ENCODE peak calls at places on chromosomes 7 and 10, in four cellular contexts. One of them, this sample, is unnamed.

GRCh38 chr7:46256870-46257528 is 335.9 kb upstream of the IGFBP3 start:
- DNase-seq in HFF-Myc: peak; percentile 58
- DNase-seq in epithelial cell of esophagus: no peak
- DNase-seq in psoas muscle: no peak
- DNase-seq in this sample: no peak

GRCh38 chr7:22377690-22378089 is 20.7 kb upstream of the RAPGEF5 start:
- DNase-seq in HFF-Myc: no peak
- DNase-seq in epithelial cell of esophagus: no peak
- DNase-seq in psoas muscle: no peak
- DNase-seq in this sample: no peak

GRCh38 chr7:95777266-95777665 is 4.9 kb downstream of the DYNC1I1 start:
- DNase-seq in epithelial cell of esophagus: no peak
- DNase-seq in HFF-Myc: no peak
- DNase-seq in psoas muscle: no peak
- DNase-seq in this sample: no peak

GRCh38 chr7:105643384-105643783 is 62.1 kb upstream of the EFCAB10 start:
- DNase-seq in epithelial cell of esophagus: no peak
- DNase-seq in HFF-Myc: no peak
- DNase-seq in psoas muscle: peak; percentile 50
- DNase-seq in this sample: no peak

GRCh38 chr7:27900006-27900405 is 160.0 kb downstream of the TAX1BP1 start:
- DNase-seq in epithelial cell of esophagus: no peak
- DNase-seq in psoas muscle: no peak
- DNase-seq in HFF-Myc: no peak
- DNase-seq in this sample: no peak

GRCh38 chr7:53119514-53119933 is 84.1 kb downstream of the POM121L12 start:
- DNase-seq in psoas muscle: no peak
- DNase-seq in HFF-Myc: no peak
- DNase-seq in epithelial cell of esophagus: no peak
- DNase-seq in this sample: no peak

GRCh38 chr10:122504551-122504950 is 43.2 kb downstream of the HTRA1 start:
- DNase-seq in psoas muscle: peak; percentile 84
- DNase-seq in epithelial cell of esophagus: peak; percentile 89
- DNase-seq in HFF-Myc: no peak
- DNase-seq in this sample: no peak

GRCh38 chr10:90352288-90352687 is 505.6 kb downstream of the HTR7 start:
- DNase-seq in epithelial cell of esophagus: peak; percentile 52
- DNase-seq in HFF-Myc: peak; percentile 24
- DNase-seq in psoas muscle: no peak
- DNase-seq in this sample: no peak

GRCh38 chr10:96242822-96243221 is 28.5 kb downstream of the BLNK start:
- DNase-seq in epithelial cell of esophagus: no peak
- DNase-seq in psoas muscle: no peak
- DNase-seq in HFF-Myc: no peak
- DNase-seq in this sample: no peak

GRCh38 chr10:71433116-71433982 is 36.6 kb downstream of the CDH23 start:
- DNase-seq in epithelial cell of esophagus: no peak
- DNase-seq in HFF-Myc: no peak
- DNase-seq in psoas muscle: no peak
- DNase-seq in this sample: no peak

GRCh38 chr10:95530561-95530960 is 30.6 kb downstream of the SORBS1 start:
- DNase-seq in psoas muscle: no peak
- DNase-seq in HFF-Myc: no peak
- DNase-seq in epithelial cell of esophagus: no peak
- DNase-seq in this sample: no peak

GRCh38 chr10:55627526-55628170 is 733.4 kb downstream of the ZWINT start:
- DNase-seq in HFF-Myc: no peak
- DNase-seq in psoas muscle: no peak
- DNase-seq in epithelial cell of esophagus: no peak
- DNase-seq in this sample: no peak

GRCh38 chr7:100171087-100171681 is 2.8 kb upstream of the GAL3ST4 start:
- DNase-seq in epithelial cell of esophagus: no peak
- DNase-seq in psoas muscle: no peak
- DNase-seq in HFF-Myc: no peak
- DNase-seq in this sample: peak; percentile 69

GRCh38 chr10:112240441-112240840 is 42.8 kb upstream of the TECTB start:
- DNase-seq in HFF-Myc: no peak
- DNase-seq in psoas muscle: no peak
- DNase-seq in epithelial cell of esophagus: no peak
- DNase-seq in this sample: no peak

GRCh38 chr10:33335800-33336605 is 1.5 kb upstream of the NRP1 start:
- DNase-seq in epithelial cell of esophagus: no peak
- DNase-seq in psoas muscle: peak; percentile 75
- DNase-seq in HFF-Myc: no peak
- DNase-seq in this sample: peak; percentile 45

GRCh38 chr10:114694735-114695134 is 36.7 kb upstream of the ABLIM1 start:
- DNase-seq in psoas muscle: no peak
- DNase-seq in HFF-Myc: no peak
- DNase-seq in epithelial cell of esophagus: peak; percentile 42
- DNase-seq in this sample: peak; percentile 44

GRCh38 chr10:3085785-3086567 is 18.6 kb downstream of the PFKP start:
- DNase-seq in psoas muscle: no peak
- DNase-seq in HFF-Myc: no peak
- DNase-seq in epithelial cell of esophagus: no peak
- DNase-seq in this sample: no peak

GRCh38 chr10:28891058-28891713 is 213.9 kb downstream of the BAMBI start:
- DNase-seq in psoas muscle: no peak
- DNase-seq in epithelial cell of esophagus: peak; percentile 66
- DNase-seq in HFF-Myc: no peak
- DNase-seq in this sample: no peak

GRCh38 chr10:108454224-108454623 is 1289.7 kb upstream of the SORCS1 start:
- DNase-seq in psoas muscle: no peak
- DNase-seq in HFF-Myc: no peak
- DNase-seq in epithelial cell of esophagus: no peak
- DNase-seq in this sample: no peak

GRCh38 chr10:75228834-75229233 is 6.9 kb downstream of the COMTD1 start:
- DNase-seq in psoas muscle: no peak
- DNase-seq in HFF-Myc: no peak
- DNase-seq in epithelial cell of esophagus: no peak
- DNase-seq in this sample: no peak

GRCh38 chr7:47582748-47583740 is 1.1 kb upstream of the TNS3 start:
- DNase-seq in HFF-Myc: no peak
- DNase-seq in psoas muscle: peak; percentile 39
- DNase-seq in epithelial cell of esophagus: no peak
- DNase-seq in this sample: no peak

GRCh38 chr7:45709168-45710034 is 135.2 kb downstream of the ADCY1 start:
- DNase-seq in psoas muscle: peak; percentile 68
- DNase-seq in epithelial cell of esophagus: no peak
- DNase-seq in HFF-Myc: peak; percentile 33
- DNase-seq in this sample: no peak

GRCh38 chr10:133327651-133328357 is 8.9 kb downstream of the CALY start:
- DNase-seq in epithelial cell of esophagus: no peak
- DNase-seq in HFF-Myc: no peak
- DNase-seq in psoas muscle: no peak
- DNase-seq in this sample: peak; percentile 32

GRCh38 chr7:114021135-114021534 is 102.3 kb upstream of the PPP1R3A start:
- DNase-seq in psoas muscle: no peak
- DNase-seq in HFF-Myc: no peak
- DNase-seq in epithelial cell of esophagus: peak; percentile 1
- DNase-seq in this sample: no peak

GRCh38 chr10:90579602-90580242 is 278.1 kb downstream of the HTR7 start:
- DNase-seq in epithelial cell of esophagus: peak; percentile 66
- DNase-seq in HFF-Myc: peak; percentile 22
- DNase-seq in psoas muscle: no peak
- DNase-seq in this sample: no peak

GRCh38 chr10:16259726-16260125 is 177.1 kb upstream of the PTER start:
- DNase-seq in epithelial cell of esophagus: no peak
- DNase-seq in psoas muscle: no peak
- DNase-seq in HFF-Myc: no peak
- DNase-seq in this sample: no peak

GRCh38 chr10:7189909-7190308 is 220.9 kb downstream of the SFMBT2 start:
- DNase-seq in psoas muscle: no peak
- DNase-seq in HFF-Myc: no peak
- DNase-seq in epithelial cell of esophagus: no peak
- DNase-seq in this sample: no peak

GRCh38 chr10:7908541-7909210 is 90.4 kb downstream of the TAF3 start:
- DNase-seq in psoas muscle: no peak
- DNase-seq in epithelial cell of esophagus: peak; percentile 7
- DNase-seq in HFF-Myc: no peak
- DNase-seq in this sample: no peak

GRCh38 chr10:87657370-87657769 is 2.3 kb upstream of the PAPSS2 start:
- DNase-seq in epithelial cell of esophagus: no peak
- DNase-seq in HFF-Myc: no peak
- DNase-seq in psoas muscle: no peak
- DNase-seq in this sample: no peak

GRCh38 chr10:11846542-11846941 is 23.4 kb downstream of the PROSER2 start:
- DNase-seq in epithelial cell of esophagus: no peak
- DNase-seq in HFF-Myc: no peak
- DNase-seq in psoas muscle: no peak
- DNase-seq in this sample: no peak

GRCh38 chr7:50699143-50699542 is 83.6 kb downstream of the GRB10 start:
- DNase-seq in psoas muscle: no peak
- DNase-seq in epithelial cell of esophagus: no peak
- DNase-seq in HFF-Myc: no peak
- DNase-seq in this sample: no peak

GRCh38 chr7:95340491-95340890 is 16.2 kb upstream of the PON1 start:
- DNase-seq in HFF-Myc: no peak
- DNase-seq in epithelial cell of esophagus: no peak
- DNase-seq in psoas muscle: no peak
- DNase-seq in this sample: no peak

GRCh38 chr10:113895018-113895417 is 40.6 kb downstream of the NHLRC2 start:
- DNase-seq in psoas muscle: no peak
- DNase-seq in epithelial cell of esophagus: peak; percentile 79
- DNase-seq in HFF-Myc: no peak
- DNase-seq in this sample: no peak

GRCh38 chr10:84214612-84215235 is 10.6 kb downstream of the LRIT2 start:
- DNase-seq in psoas muscle: no peak
- DNase-seq in HFF-Myc: no peak
- DNase-seq in epithelial cell of esophagus: peak; percentile 46
- DNase-seq in this sample: peak; percentile 73

GRCh38 chr10:7550038-7550437 is 116.7 kb downstream of the ITIH5 start:
- DNase-seq in HFF-Myc: no peak
- DNase-seq in epithelial cell of esophagus: no peak
- DNase-seq in psoas muscle: no peak
- DNase-seq in this sample: no peak

DNA sequence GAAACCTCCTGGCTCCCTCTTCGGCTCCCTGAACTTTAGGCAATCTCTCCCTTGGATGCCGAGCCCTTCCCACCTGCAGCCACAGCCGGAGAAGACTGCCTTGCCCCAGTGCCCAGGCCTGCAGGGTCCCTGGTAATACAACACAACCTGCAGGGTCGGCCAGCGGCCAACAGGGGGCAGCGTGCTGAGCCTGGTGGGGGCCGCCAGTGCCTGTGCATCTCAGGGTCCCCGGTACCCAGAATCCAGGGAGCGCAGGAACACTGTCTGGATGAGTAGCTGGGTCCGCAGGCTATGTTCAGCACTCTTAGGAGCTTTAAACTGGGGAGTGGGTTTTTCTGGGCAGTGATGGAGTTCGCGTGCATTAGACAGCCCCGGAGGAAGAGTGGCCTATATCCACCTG is 17.5 kb upstream of the C10orf71 start:
- DNase-seq in HFF-Myc: no peak
- DNase-seq in psoas muscle: no peak
- DNase-seq in epithelial cell of esophagus: no peak
- DNase-seq in this sample: no peak
- TF ChIP-seq CTCF in HFF-Myc: peak; percentile 58
- TF ChIP-seq CTCF in psoas muscle: no peak
- TF ChIP-seq CTCF in epithelial cell of esophagus: no peak
- TF ChIP-seq CTCF in this sample: peak; percentile 45

GRCh38 chr7:34281260-34281659 is 375.9 kb downstream of the BMPER start:
- DNase-seq in HFF-Myc: no peak
- DNase-seq in epithelial cell of esophagus: peak; percentile 48
- DNase-seq in psoas muscle: no peak
- DNase-seq in this sample: no peak
- TF ChIP-seq CTCF in HFF-Myc: peak; percentile 6
- TF ChIP-seq CTCF in epithelial cell of esophagus: peak; percentile 43
- TF ChIP-seq CTCF in psoas muscle: no peak
- TF ChIP-seq CTCF in this sample: no peak

GRCh38 chr10:58330397-58330796 is 4.4 kb upstream of the UBE2D1 start:
- DNase-seq in psoas muscle: no peak
- DNase-seq in HFF-Myc: no peak
- DNase-seq in epithelial cell of esophagus: no peak
- DNase-seq in this sample: no peak

GRCh38 chr10:58335306-58336005 is 650 bp downstream of the UBE2D1 start:
- DNase-seq in HFF-Myc: no peak
- DNase-seq in psoas muscle: peak; percentile 35
- DNase-seq in epithelial cell of esophagus: peak; percentile 87
- DNase-seq in this sample: no peak

GRCh38 chr10:58336242-58336641 is 1.4 kb downstream of the UBE2D1 start:
- DNase-seq in HFF-Myc: no peak
- DNase-seq in epithelial cell of esophagus: no peak
- DNase-seq in psoas muscle: no peak
- DNase-seq in this sample: no peak

DNA sequence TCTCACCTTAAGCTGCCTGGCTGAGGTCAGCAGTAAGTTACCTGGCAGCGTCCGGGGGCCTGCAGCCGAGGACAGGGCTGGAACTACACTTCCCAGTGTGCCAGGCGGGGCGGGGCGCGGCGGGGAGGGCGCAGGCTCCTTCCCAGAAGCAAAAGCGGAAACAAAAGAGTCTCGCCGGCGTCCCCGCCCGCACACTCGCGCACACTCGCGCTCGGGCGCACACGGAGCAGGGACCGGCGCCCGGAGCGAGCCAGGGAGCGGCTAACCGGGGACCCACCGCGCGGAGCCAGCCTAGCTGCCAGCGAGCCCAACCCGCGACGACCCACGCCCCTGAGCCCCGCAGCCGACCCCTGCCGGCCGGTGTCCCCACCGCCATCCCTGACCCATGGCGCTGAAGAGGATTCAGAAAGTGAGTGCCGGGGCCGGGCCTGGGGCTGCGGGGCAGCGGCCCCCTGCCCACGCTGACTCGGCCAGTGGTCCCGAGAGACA is at the start of gene UBE2D1:
- DNase-seq in psoas muscle: peak; percentile 89
- DNase-seq in epithelial cell of esophagus: peak; percentile 87
- DNase-seq in HFF-Myc: no peak
- DNase-seq in this sample: peak; percentile 92
- TF ChIP-seq CTCF in psoas muscle: peak; percentile 26
- TF ChIP-seq CTCF in epithelial cell of esophagus: no peak
- TF ChIP-seq CTCF in HFF-Myc: no peak
- TF ChIP-seq CTCF in this sample: no peak

GRCh38 chr10:52567247-52567580 is 205.4 kb downstream of the MBL2 start:
- DNase-seq in HFF-Myc: no peak
- DNase-seq in epithelial cell of esophagus: no peak
- DNase-seq in psoas muscle: no peak
- DNase-seq in this sample: no peak

GRCh38 chr10:52568309-52568708 is 204.3 kb downstream of the MBL2 start:
- DNase-seq in HFF-Myc: no peak
- DNase-seq in psoas muscle: no peak
- DNase-seq in epithelial cell of esophagus: peak; percentile 12
- DNase-seq in this sample: no peak

GRCh38 chr10:52563361-52563760 is 209.2 kb downstream of the MBL2 start:
- DNase-seq in epithelial cell of esophagus: peak; percentile 14
- DNase-seq in psoas muscle: no peak
- DNase-seq in HFF-Myc: no peak
- DNase-seq in this sample: no peak

GRCh38 chr10:52570490-52570889 is 202.1 kb downstream of the MBL2 start:
- DNase-seq in psoas muscle: no peak
- DNase-seq in HFF-Myc: no peak
- DNase-seq in epithelial cell of esophagus: no peak
- DNase-seq in this sample: no peak

GRCh38 chr10:52566471-52567246 is 205.9 kb downstream of the MBL2 start:
- DNase-seq in epithelial cell of esophagus: peak; percentile 49
- DNase-seq in HFF-Myc: no peak
- DNase-seq in psoas muscle: no peak
- DNase-seq in this sample: no peak
- TF ChIP-seq CTCF in epithelial cell of esophagus: peak; percentile 51
- TF ChIP-seq CTCF in HFF-Myc: peak; percentile 46
- TF ChIP-seq CTCF in psoas muscle: no peak
- TF ChIP-seq CTCF in this sample: peak; percentile 30

GRCh38 chr10:101142533-101143353 is 11.6 kb downstream of the TLX1 start:
- DNase-seq in HFF-Myc: no peak
- DNase-seq in psoas muscle: no peak
- DNase-seq in epithelial cell of esophagus: no peak
- DNase-seq in this sample: no peak
- TF ChIP-seq CTCF in HFF-Myc: no peak
- TF ChIP-seq CTCF in psoas muscle: no peak
- TF ChIP-seq CTCF in epithelial cell of esophagus: no peak
- TF ChIP-seq CTCF in this sample: no peak